ENCODE peak calls at places on chromosomes 2 and 18, in eight cellular contexts. N is GM23338, B is neural progenitor cell, K is HCT116, O is hepatocyte, G is endothelial cell of umbilical vein, A is mammary epithelial cell, R is GM23248. I is an unnamed sample.

GRCh38 chr2:137050949-137051348 is 285.6 kb downstream of the THSD7B start:
- DNase-seq in G (peak), R (peak), N (peak), K (no peak), A (no peak), B (peak), O (no peak), I (no peak)

GRCh38 chr2:28981620-28982371 is 698 bp downstream of the TOGARAM2 start:
- DNase-seq in N (no peak), R (peak), A (no peak), O (no peak), K (no peak), G (no peak), B (no peak), I (no peak)

GRCh38 chr2:150663143-150663542 is 175.7 kb upstream of the RND3 start:
- DNase-seq in G (peak), A (peak), O (no peak), N (no peak), K (peak), B (no peak), R (peak), I (peak)

GRCh38 chr18:13319629-13320028 is 101.1 kb downstream of the LDLRAD4 start:
- DNase-seq in O (no peak), G (no peak), A (no peak), K (no peak), N (no peak), R (no peak), B (no peak), I (no peak)

GRCh38 chr2:62475172-62476011 is 30.6 kb downstream of the TMEM17 start:
- DNase-seq in G (peak), N (peak), O (no peak), K (no peak), B (peak), R (peak), A (peak), I (peak)

GRCh38 chr2:85160946-85161625 is 27.9 kb downstream of the TCF7L1 start:
- DNase-seq in R (peak), B (peak), G (no peak), K (no peak), N (no peak), A (no peak), O (no peak), I (no peak)

GRCh38 chr18:49460958-49461601 is 635 bp upstream of the DYM start:
- DNase-seq in R (peak), G (no peak), A (no peak), N (peak), O (no peak), B (no peak), K (no peak), I (no peak)

GRCh38 chr18:25650201-25650941 is 298.4 kb upstream of the ZNF521 start:
- DNase-seq in G (peak), R (peak), N (no peak), B (peak), A (peak), O (no peak), K (no peak), I (no peak)

GRCh38 chr2:177733-178132 is 86.1 kb downstream of the SH3YL1 start:
- DNase-seq in A (no peak), O (no peak), B (no peak), R (no peak), G (no peak), N (no peak), K (no peak), I (no peak)

GRCh38 chr2:241803387-241804325 is 5.3 kb upstream of the NEU4 start:
- DNase-seq in O (peak), R (peak), N (peak), K (no peak), G (peak), B (no peak), A (peak), I (peak)
- TF ChIP-seq EZH2 in O (no peak), R (no peak), N (no peak), K (no peak), G (peak), B (no peak), A (no peak), I (no peak)

GRCh38 chr2:24009680-24010476 is at the start of gene MFSD2B:
- DNase-seq in A (no peak), K (no peak), G (no peak), B (peak), O (no peak), R (peak), N (peak), I (no peak)

GRCh38 chr2:24010477-24011277 is 792 bp downstream of the MFSD2B start:
- DNase-seq in A (no peak), R (no peak), K (no peak), G (no peak), N (peak), B (no peak), O (no peak), I (no peak)

GRCh38 chr2:24007693-24008092 is 2.2 kb upstream of the MFSD2B start:
- DNase-seq in K (no peak), G (no peak), R (no peak), B (no peak), N (no peak), A (no peak), O (no peak), I (no peak)

GRCh38 chr2:24008672-24009366 is 1.1 kb upstream of the MFSD2B start:
- DNase-seq in N (no peak), B (no peak), K (no peak), G (no peak), O (no peak), R (no peak), A (no peak), I (no peak)

GRCh38 chr2:24009367-24009679 is 562 bp upstream of the MFSD2B start:
- DNase-seq in K (no peak), R (no peak), A (no peak), G (no peak), O (no peak), B (no peak), N (no peak), I (no peak)
- H3K4me3 ChIP-seq in K (no peak), R (peak), A (no peak), G (no peak), O (peak), B (peak), N (peak), I (no peak)

DNA sequence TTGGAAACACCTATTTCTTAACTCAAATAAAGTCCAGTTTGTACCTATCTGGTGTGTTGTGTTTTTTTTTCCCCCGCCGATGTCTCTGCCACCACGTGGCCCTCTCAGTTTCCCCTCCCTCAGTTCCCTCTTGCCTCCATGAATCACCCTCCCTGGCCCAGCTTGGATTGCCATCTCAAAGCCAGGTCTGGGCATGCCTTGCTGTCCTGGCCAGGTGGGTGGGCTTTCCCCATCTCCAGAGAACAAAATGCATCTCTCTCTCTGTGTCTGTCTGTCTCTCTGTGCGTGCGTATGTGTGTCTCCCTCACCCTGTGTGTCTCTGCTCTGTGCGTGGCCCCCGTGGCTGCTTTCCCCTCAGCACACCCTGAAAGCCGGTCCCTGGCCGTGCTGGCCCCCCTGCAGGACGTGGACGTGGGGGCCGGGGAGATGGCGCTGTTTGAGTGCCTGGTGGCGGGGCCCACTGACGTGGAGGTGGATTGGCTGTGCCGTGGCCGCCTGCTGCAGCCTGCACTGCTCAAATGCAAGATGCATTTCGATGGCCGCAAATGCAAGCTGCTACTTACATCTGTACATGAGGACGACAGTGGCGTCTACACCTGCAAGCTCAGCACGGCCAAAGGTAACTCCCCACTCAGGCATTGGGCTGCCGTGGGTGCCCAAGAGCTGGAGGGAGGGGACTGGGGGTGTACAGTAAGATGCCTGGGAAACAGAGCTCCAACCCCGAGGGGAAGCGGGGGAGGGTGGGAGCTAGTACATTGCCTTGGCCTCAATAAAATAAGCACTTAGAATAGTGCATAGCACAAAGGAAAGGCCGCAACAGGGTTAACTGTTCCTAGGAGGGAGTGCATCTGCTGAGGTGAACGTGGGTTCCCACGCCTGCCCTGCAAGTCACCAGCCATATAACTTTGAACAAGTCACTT is 31.6 kb upstream of the GMPPA start:
- DNase-seq in B (no peak), N (no peak), R (no peak), G (no peak), A (peak), O (no peak), K (no peak), I (no peak)
- H3K27ac ChIP-seq in B (no peak), N (no peak), R (no peak), G (no peak), A (peak), O (no peak), K (no peak), I (no peak)

DNA sequence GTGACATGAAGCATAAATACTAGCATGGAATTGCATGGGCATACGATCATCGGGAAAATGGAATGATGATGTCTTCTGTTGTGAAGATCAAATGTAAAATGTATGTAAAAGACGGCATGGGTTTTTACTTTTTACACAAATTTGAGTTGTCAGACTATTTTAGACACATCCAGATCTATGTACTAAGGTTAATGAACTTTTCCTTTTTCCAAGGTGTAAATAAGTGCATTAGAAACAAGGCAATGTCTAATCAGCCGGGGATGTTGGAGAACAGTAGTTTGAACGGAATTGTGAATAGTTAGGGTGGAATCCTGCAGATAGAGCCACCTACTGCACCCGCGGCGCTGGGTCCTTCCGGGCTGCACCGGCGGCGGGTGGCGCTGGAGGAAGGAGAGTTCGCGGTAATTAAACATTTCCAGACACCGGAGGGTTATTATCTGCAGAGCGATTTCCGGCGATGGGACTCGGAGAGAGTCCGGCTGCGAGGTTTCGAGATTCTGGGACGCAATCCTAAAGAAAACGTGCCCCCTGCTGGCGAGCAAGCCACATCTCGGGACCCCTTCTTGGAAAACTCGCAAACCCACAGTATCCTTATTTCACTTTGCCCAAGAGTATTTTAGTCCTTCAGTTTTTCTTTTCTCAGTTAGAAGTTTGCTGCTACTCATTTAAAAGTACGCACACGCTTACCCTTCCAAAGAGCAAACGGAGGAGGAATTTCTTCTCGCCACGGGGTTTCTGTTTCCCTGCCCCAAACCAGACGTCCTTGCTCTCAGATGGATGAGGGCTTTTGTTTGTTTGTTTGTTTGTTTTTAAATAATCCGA is 4.4 kb upstream of the OSR1 start:
- DNase-seq in B (peak), O (peak), N (peak), G (peak), A (peak), R (peak), K (peak), I (peak)
- TF ChIP-seq EZH2 in B (peak), O (no peak), N (peak), G (no peak), A (no peak), R (no peak), K (no peak), I (peak)

GRCh38 chr18:36676629-36677028 is 152.2 kb downstream of the TPGS2 start:
- DNase-seq in N (no peak), A (no peak), O (no peak), G (no peak), B (no peak), K (no peak), R (no peak), I (no peak)

GRCh38 chr18:36673452-36673851 is 155.3 kb downstream of the TPGS2 start:
- DNase-seq in R (no peak), B (no peak), O (no peak), G (no peak), N (peak), K (no peak), A (no peak), I (no peak)

GRCh38 chr18:36668349-36668748 is 160.5 kb downstream of the TPGS2 start:
- DNase-seq in R (no peak), N (no peak), G (no peak), A (no peak), B (no peak), K (no peak), O (no peak), I (no peak)

GRCh38 chr18:36675076-36675475 is 153.7 kb downstream of the TPGS2 start:
- DNase-seq in N (no peak), O (no peak), A (no peak), K (no peak), G (no peak), R (no peak), B (no peak), I (no peak)

GRCh38 chr18:36672437-36673344 is 156.1 kb downstream of the TPGS2 start:
- DNase-seq in B (no peak), K (no peak), N (no peak), A (peak), R (peak), G (no peak), O (no peak), I (peak)
- H3K4me3 ChIP-seq in B (no peak), K (no peak), N (no peak), A (peak), R (peak), G (no peak), O (no peak), I (peak)

DNA sequence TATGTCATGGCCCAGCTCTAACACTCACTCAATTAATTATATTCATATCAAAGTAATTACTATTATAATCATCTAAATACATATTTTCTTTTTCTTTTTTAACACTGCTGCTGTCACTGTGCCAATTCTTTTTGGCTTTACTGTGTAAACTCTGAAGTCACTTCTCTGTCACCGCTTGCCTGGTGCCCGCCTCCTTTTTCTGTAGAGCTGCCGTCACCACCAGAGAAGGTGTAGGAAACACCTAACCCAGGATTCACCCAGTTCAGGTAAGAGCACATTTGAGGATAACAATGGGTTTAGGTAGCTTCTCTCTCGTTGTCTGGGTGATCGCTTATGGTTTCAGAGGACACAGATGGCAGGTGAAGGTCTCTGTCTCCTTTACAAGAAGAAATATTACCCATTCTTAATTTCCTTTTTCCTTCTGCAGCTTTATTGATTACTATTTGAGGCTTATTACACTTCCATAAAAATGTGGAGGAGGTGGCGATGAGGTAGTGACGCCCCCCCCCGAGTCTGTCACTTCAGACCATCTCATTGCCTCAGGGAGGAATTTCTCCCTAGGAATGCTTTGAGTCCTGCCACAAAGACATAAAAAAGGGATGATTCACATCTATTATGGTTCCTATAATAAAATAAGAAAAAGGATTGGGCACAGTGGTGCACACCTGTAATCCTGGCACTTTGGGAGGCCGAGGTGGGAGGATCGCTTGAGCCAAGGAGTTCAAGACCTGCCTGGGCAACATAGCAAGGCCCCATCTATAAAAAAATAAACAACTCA is 93.5 kb downstream of the AOX1 start:
- DNase-seq in B (no peak), G (no peak), A (no peak), R (no peak), N (no peak), O (no peak), K (no peak), I (no peak)
- H3K27ac ChIP-seq in B (no peak), G (no peak), A (no peak), R (no peak), N (no peak), O (no peak), K (no peak), I (no peak)

GRCh38 chr2:26850002-26850431 is 2.1 kb downstream of the DPYSL5 start:
- DNase-seq in K (no peak), B (peak), R (no peak), G (no peak), A (no peak), N (peak), O (no peak), I (no peak)
- TF ChIP-seq EZH2 in K (no peak), B (no peak), R (peak), G (peak), A (peak), N (no peak), O (peak), I (no peak)

GRCh38 chr2:110216199-110216598 is 3.9 kb upstream of the MTLN start:
- DNase-seq in R (no peak), A (no peak), K (no peak), N (no peak), B (no peak), O (no peak), G (no peak), I (no peak)
- H3K4me3 ChIP-seq in R (no peak), A (no peak), K (no peak), N (no peak), B (no peak), O (no peak), G (no peak), I (no peak)

I was measured in A673.